ENCODE peak calls at places on chromosome 1, in nine cellular contexts. B is RWPE1; F is cardiac muscle cell; C is HL-60; T is ascending aorta; E is heart right ventricle; J is tibial artery; N is effector memory CD4-positive, alpha-beta T cell; A is psoas muscle. R is an unnamed sample.

GRCh38 chr1:111904478-111905218 is 84.8 kb downstream of the KCND3 start:
- DNase-seq in E (peak), F (no peak), B (peak), N (no peak), J (no peak), C (no peak), A (no peak), T (no peak), R (no peak)

GRCh38 chr1:181174860-181175259 is 86.4 kb downstream of the IER5 start:
- DNase-seq in T (no peak), J (no peak), C (no peak), E (no peak), F (no peak), N (no peak), B (no peak), A (no peak), R (no peak)

GRCh38 chr1:57549280-57549679 is 125.4 kb upstream of the DAB1 start:
- DNase-seq in J (no peak), A (no peak), F (peak), T (no peak), N (no peak), E (no peak), B (no peak), C (no peak), R (no peak)

GRCh38 chr1:160032165-160032827 is 506 bp upstream of the PIGM start:
- DNase-seq in A (no peak), N (no peak), E (no peak), T (no peak), J (no peak), B (peak), F (no peak), C (peak), R (no peak)

GRCh38 chr1:166975361-166976129 is at the start of gene ILDR2:
- DNase-seq in A (peak), T (no peak), C (peak), B (peak), N (peak), E (peak), J (peak), F (peak), R (no peak)

GRCh38 chr1:203103201-203103600 is 17.4 kb upstream of the MYOG start:
- DNase-seq in J (no peak), N (no peak), F (no peak), B (no peak), A (no peak), E (no peak), C (no peak), T (no peak), R (no peak)

GRCh38 chr1:231670755-231671154 is 44.2 kb downstream of the DISC1 start:
- DNase-seq in A (no peak), C (no peak), E (no peak), T (no peak), J (no peak), B (no peak), F (no peak), N (no peak), R (no peak)

GRCh38 chr1:42852608-42852980 is 6.2 kb downstream of the ZNF691 start:
- DNase-seq in E (no peak), B (no peak), A (no peak), J (no peak), T (no peak), C (no peak), F (no peak), N (no peak), R (no peak)

GRCh38 chr1:74785944-74786343 is 53.0 kb downstream of the TYW3 start:
- DNase-seq in F (no peak), E (no peak), B (no peak), A (no peak), C (no peak), J (no peak), N (no peak), T (no peak), R (no peak)

GRCh38 chr1:235984041-235984820 is 80.7 kb downstream of the NID1 start:
- DNase-seq in A (no peak), E (no peak), C (no peak), T (no peak), N (no peak), J (no peak), F (peak), B (peak), R (no peak)

GRCh38 chr1:117671781-117672501 is 66.1 kb downstream of the TENT5C start:
- DNase-seq in B (no peak), J (peak), T (no peak), F (peak), N (no peak), E (peak), C (peak), A (peak), R (peak)

GRCh38 chr1:180243517-180244221 is 13.6 kb downstream of the LHX4 start:
- DNase-seq in J (peak), T (no peak), E (no peak), N (no peak), A (no peak), B (no peak), C (no peak), F (no peak), R (no peak)

GRCh38 chr1:19776287-19776686 is 23.4 kb downstream of the TMCO4 start:
- DNase-seq in C (no peak), E (no peak), N (no peak), T (no peak), F (no peak), A (no peak), J (no peak), B (no peak), R (no peak)

GRCh38 chr1:117146570-117147340 is 25.2 kb upstream of the TRIM45 start:
- DNase-seq in T (no peak), E (no peak), N (no peak), A (peak), J (no peak), B (peak), C (no peak), F (peak), R (no peak)

GRCh38 chr1:108199231-108199657 is 899 bp downstream of the SLC25A24 start:
- DNase-seq in E (no peak), C (no peak), A (no peak), F (peak), T (no peak), N (no peak), B (peak), J (no peak), R (peak)

GRCh38 chr1:115404936-115405335 is 66.9 kb upstream of the NGF start:
- DNase-seq in A (no peak), J (no peak), T (no peak), C (no peak), N (no peak), B (no peak), E (no peak), F (no peak), R (no peak)

GRCh38 chr1:236394905-236395779 is 1.1 kb downstream of the EDARADD start:
- DNase-seq in B (peak), A (no peak), F (peak), N (peak), T (no peak), J (no peak), E (peak), C (peak), R (no peak)

GRCh38 chr1:69523032-69523431 is 44.7 kb upstream of the LRRC7 start:
- DNase-seq in J (no peak), N (no peak), E (no peak), F (peak), T (no peak), A (no peak), B (peak), C (no peak), R (no peak)

GRCh38 chr1:77649127-77649526 is 33.3 kb downstream of the ZZZ3 start:
- DNase-seq in F (no peak), E (no peak), A (no peak), T (no peak), N (no peak), C (no peak), B (no peak), J (no peak), R (no peak)

GRCh38 chr1:26281971-26282693 is 2.2 kb downstream of the SH3BGRL3 start:
- DNase-seq in A (no peak), C (peak), N (no peak), F (peak), T (no peak), J (no peak), E (no peak), B (no peak), R (no peak)

GRCh38 chr1:11524465-11525150 is 45.7 kb downstream of the DISP3 start:
- DNase-seq in E (no peak), A (no peak), F (no peak), N (no peak), C (no peak), B (no peak), T (no peak), J (no peak), R (no peak)

GRCh38 chr1:176800978-176801552 is 338.1 kb downstream of the PAPPA2 start:
- DNase-seq in F (no peak), E (no peak), B (no peak), N (no peak), T (no peak), C (no peak), A (no peak), J (no peak), R (no peak)

GRCh38 chr1:32759521-32759980 is 57.0 kb upstream of the SYNC start:
- DNase-seq in F (no peak), B (peak), T (no peak), C (no peak), E (no peak), N (no peak), A (no peak), J (no peak), R (no peak)

GRCh38 chr1:32757213-32757895 is 54.8 kb upstream of the SYNC start:
- DNase-seq in C (no peak), N (no peak), J (no peak), E (no peak), A (no peak), B (no peak), T (no peak), F (no peak), R (no peak)

GRCh38 chr1:32759997-32760623 is 57.0 kb downstream of the YARS1 start:
- DNase-seq in C (no peak), J (no peak), A (no peak), N (no peak), E (no peak), B (peak), T (no peak), F (peak), R (no peak)

GRCh38 chr1:32758795-32759430 is 56.3 kb upstream of the SYNC start:
- DNase-seq in B (no peak), J (no peak), F (no peak), E (no peak), C (no peak), A (no peak), T (no peak), N (no peak), R (no peak)

DNA sequence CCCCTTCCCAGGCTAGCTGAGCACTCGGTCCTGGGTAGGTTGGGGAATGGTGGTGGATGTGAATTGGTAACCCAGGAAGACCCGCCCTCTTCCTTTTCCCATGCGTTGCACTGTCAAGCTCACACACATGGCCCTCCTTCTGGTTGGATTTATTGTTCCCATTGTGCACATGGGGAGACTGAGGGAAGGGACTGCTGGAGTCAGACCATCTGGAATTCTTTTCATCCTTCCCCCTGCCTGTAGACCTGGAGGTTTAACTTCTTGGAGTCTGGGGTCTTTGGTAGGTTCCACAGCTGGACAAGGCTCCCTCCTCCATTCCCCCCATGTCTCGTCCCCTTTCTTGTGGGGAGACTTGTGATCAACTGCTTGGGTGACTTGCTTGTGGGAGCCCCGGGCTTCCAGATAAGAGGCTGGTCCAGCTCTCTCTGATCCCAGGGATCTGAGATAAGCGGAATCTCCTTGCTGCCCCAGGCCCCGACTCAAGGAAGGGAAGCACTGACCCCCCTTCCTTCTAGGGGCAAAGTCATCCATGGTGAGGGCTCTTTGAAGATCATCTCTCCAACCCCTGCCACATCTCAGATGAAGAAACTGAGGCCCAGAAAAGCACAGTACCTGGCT is 55.7 kb upstream of the SYNC start:
- DNase-seq in T (no peak), A (no peak), N (no peak), F (no peak), B (no peak), E (no peak), C (no peak), J (no peak), R (no peak)
- H3K27ac ChIP-seq in T (peak), A (no peak), N (no peak), F (no peak), B (peak), E (no peak), C (no peak), J (no peak), R (no peak)

DNA sequence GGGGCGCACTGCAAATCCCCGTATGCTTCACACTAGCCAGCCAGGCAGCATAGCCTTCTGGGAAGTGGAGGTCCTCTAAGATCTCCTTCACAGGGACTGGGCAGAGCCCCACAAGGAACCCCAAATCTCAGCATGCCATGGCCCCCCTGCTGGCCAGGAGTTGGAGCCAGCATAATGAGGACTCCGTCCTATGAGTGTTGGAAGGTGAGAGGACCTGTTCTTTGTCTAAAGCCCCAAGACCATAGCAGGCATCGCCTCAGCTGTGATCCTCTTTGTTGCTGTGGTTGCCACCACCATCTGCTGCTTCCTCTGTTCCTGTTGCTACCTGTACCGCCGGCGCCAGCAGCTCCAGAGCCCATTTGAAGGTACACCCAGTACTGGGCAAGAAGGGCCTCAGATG is 1.5 kb downstream of the SHISA4 start:
- DNase-seq in J (peak), C (no peak), N (no peak), F (no peak), B (no peak), A (no peak), E (no peak), T (no peak), R (no peak)
- H3K27ac ChIP-seq in J (peak), C (no peak), N (no peak), F (no peak), B (no peak), A (peak), E (peak), T (peak), R (no peak)

GRCh38 chr1:172697463-172698100 is 38.7 kb downstream of the FASLG start:
- DNase-seq in N (no peak), B (no peak), J (no peak), F (no peak), E (no peak), A (no peak), T (no peak), C (peak), R (no peak)

GRCh38 chr1:172699111-172699510 is 40.2 kb downstream of the FASLG start:
- DNase-seq in E (no peak), A (no peak), N (peak), C (peak), T (peak), F (peak), J (no peak), B (peak), R (no peak)

GRCh38 chr1:172698224-172698623 is 39.3 kb downstream of the FASLG start:
- DNase-seq in B (no peak), N (no peak), A (no peak), C (no peak), T (no peak), F (no peak), J (no peak), E (no peak), R (no peak)

GRCh38 chr1:172704003-172704402 is 45.1 kb downstream of the FASLG start:
- DNase-seq in A (no peak), F (no peak), J (no peak), T (no peak), N (no peak), B (no peak), E (no peak), C (no peak), R (no peak)

GRCh38 chr1:172699695-172700094 is 40.8 kb downstream of the FASLG start:
- DNase-seq in J (no peak), E (no peak), F (no peak), A (no peak), T (no peak), B (no peak), C (no peak), N (no peak), R (no peak)
- H3K27ac ChIP-seq in J (no peak), E (peak), F (peak), A (no peak), T (no peak), B (no peak), C (no peak), N (peak), R (no peak)

GRCh38 chr1:151371340-151371739 is 1.2 kb downstream of the SELENBP1 start:
- DNase-seq in C (no peak), B (no peak), J (peak), E (peak), F (peak), A (peak), T (no peak), N (no peak), R (peak)

GRCh38 chr1:151373196-151373595 is 691 bp upstream of the SELENBP1 start:
- DNase-seq in N (no peak), T (no peak), J (no peak), B (no peak), C (no peak), E (no peak), A (no peak), F (no peak), R (no peak)

GRCh38 chr1:151371744-151372410 is 628 bp downstream of the SELENBP1 start:
- DNase-seq in N (no peak), F (peak), T (no peak), E (peak), J (peak), C (peak), A (peak), B (peak), R (peak)

GRCh38 chr1:151370211-151370911 is 2.1 kb downstream of the SELENBP1 start:
- DNase-seq in N (no peak), A (peak), B (no peak), F (peak), J (no peak), C (peak), T (no peak), E (peak), R (no peak)

DNA sequence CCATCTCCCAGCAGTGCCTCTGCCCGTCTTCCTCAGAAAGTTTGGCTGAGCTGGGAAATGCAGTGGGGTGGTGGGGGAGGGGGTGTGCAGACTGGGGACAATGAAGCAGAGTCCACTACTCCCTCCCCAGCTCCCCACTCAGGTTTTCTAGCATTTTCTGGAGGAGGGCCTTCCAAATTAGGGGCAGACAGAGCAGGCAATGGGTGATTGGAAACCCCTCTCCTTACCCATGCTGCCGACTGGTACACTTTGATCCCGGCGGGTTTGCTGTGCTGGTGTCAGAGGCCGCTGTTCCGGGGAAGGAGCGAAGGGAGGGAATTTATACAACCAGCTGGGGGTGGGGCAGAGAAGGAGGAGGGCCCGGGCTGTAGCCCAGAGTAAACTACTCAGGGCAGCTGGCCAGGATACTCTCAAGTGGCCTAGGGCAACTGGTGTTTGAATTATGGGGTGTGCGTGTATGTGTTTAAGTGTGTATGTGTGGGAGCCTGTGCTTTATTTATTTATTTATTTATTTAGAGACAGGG is at the start of gene SELENBP1:
- DNase-seq in F (peak), N (no peak), E (peak), J (peak), B (peak), C (no peak), A (peak), T (no peak), R (peak)
- H3K27ac ChIP-seq in F (peak), N (no peak), E (peak), J (peak), B (peak), C (no peak), A (peak), T (peak), R (peak)

DNA sequence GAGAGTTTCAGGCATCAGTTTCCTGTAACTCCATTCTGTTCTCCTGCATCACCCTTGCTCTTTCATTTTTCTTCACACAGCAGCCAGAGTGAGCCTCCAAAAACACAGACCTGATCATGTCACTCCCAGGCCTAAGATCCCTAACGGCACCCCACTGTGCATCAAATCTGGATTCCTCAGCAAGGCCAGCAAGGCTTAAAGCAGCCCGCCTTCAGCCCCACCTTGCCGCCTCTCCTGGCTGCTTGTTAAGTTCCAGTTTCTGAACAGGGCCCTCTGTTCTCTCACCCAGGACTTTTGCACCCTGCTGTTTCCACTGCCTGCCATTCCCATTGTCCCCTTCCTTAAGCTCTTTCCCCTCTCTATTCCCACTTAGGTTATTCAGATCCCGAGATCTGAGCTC is 29.3 kb downstream of the C1orf116 start:
- DNase-seq in J (no peak), T (no peak), B (no peak), N (no peak), F (no peak), E (no peak), C (no peak), A (no peak), R (no peak)
- H3K27ac ChIP-seq in J (no peak), T (no peak), B (peak), N (no peak), F (no peak), E (no peak), C (no peak), A (no peak), R (no peak)

GRCh38 chr1:25247024-25247828 is at the start of gene RSRP1:
- DNase-seq in B (peak), N (peak), E (peak), J (peak), F (peak), C (peak), A (peak), T (peak), R (peak)

GRCh38 chr1:25245809-25246599 is 1.2 kb downstream of the RSRP1 start:
- DNase-seq in J (no peak), A (no peak), F (peak), T (no peak), E (no peak), B (peak), C (no peak), N (no peak), R (no peak)

GRCh38 chr1:25246600-25247023 is 642 bp downstream of the RSRP1 start:
- DNase-seq in E (peak), N (no peak), J (peak), A (peak), C (no peak), T (no peak), F (no peak), B (no peak), R (peak)

GRCh38 chr1:25243907-25244306 is 3.3 kb downstream of the RSRP1 start:
- DNase-seq in A (no peak), C (no peak), J (no peak), E (no peak), T (no peak), B (no peak), N (no peak), F (no peak), R (no peak)

DNA sequence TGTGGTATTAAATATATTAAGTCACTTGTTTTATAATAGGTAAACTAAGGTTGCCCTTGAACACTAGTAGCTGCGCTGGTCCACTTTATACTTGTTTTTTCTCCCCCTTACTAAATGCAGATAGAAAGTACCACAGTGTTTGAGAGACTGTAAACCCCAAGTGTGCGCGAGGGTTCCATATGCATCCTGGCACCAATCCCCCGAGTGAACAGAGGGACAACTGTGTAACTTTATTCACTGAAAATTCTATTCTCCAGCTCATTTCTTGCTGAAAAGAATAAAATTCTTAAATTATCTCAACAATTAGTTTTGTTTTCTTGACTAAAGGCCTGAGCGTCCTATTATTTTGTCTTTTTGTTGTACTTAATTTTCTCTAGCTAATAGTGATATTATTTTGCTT is 1.9 kb downstream of the RSRP1 start:
- DNase-seq in J (no peak), C (no peak), F (no peak), N (no peak), E (no peak), T (no peak), A (no peak), B (no peak), R (no peak)
- H3K27ac ChIP-seq in J (peak), C (no peak), F (no peak), N (no peak), E (peak), T (peak), A (peak), B (no peak), R (no peak)